ENCODE peak calls at places on chromosomes 12 and 14, in seven cellular contexts. F, Z, R, Y, V, P and K are unnamed samples.
A peak's percentile ranks its signal among the peaks of the same experiment; 100 is the strongest.

GRCh38 chr14:70881549-70882174 is 25.6 kb upstream of the PCNX1 start:
- DNase-seq in V (no peak), Z (no peak), R (no peak), P (no peak), F (no peak), Y (no peak), K (no peak)

GRCh38 chr14:76917759-76918175 is 91.6 kb downstream of the LRRC74A start:
- DNase-seq in Z (peak; percentile 19), V (peak; percentile 94), R (peak; percentile 65), F (no peak), Y (no peak), P (peak; percentile 73), K (no peak)

GRCh38 chr12:80936642-80937390 is 918 bp downstream of the LIN7A start:
- DNase-seq in P (peak; percentile 84), V (peak; percentile 60), Z (peak; percentile 32), F (no peak), R (peak; percentile 89), Y (no peak), K (no peak)

GRCh38 chr14:69615471-69616407 is 4.3 kb downstream of the SUSD6 start:
- DNase-seq in V (no peak), R (no peak), F (no peak), P (no peak), Y (no peak), Z (peak; percentile 87), K (peak; percentile 59)

GRCh38 chr12:51323966-51324895 is at the start of gene BIN2:
- DNase-seq in F (peak; percentile 60), V (no peak), P (no peak), Z (no peak), R (no peak), Y (no peak), K (peak; percentile 67)

GRCh38 chr14:90624732-90625444 is 191.3 kb downstream of the TTC7B start:
- DNase-seq in F (no peak), P (peak; percentile 50), R (peak; percentile 67), Z (no peak), V (no peak), Y (no peak), K (no peak)

GRCh38 chr12:25249951-25250738 is 584 bp downstream of the KRAS start:
- DNase-seq in R (peak; percentile 68), Z (no peak), P (peak; percentile 46), Y (no peak), F (peak; percentile 31), V (peak; percentile 53), K (peak; percentile 44)

GRCh38 chr14:59463773-59464650 is 1.2 kb downstream of the GPR135 start:
- DNase-seq in F (no peak), P (peak; percentile 52), V (peak; percentile 50), Y (no peak), Z (no peak), R (peak; percentile 39), K (no peak)

GRCh38 chr14:77098470-77099353 is 654 bp downstream of the CIPC start:
- DNase-seq in R (no peak), Y (no peak), Z (no peak), F (no peak), P (no peak), V (no peak), K (no peak)

GRCh38 chr12:112349440-112349839 is 32.8 kb downstream of the HECTD4 start:
- DNase-seq in Z (no peak), V (no peak), F (no peak), R (no peak), P (no peak), Y (no peak), K (no peak)